ENCODE peak calls at places on chromosomes 4 and X, in four cellular contexts. W, L, F and P are unnamed samples. For H3K79me2, the result is how much of the 10 kb centered on the place peaks cover.

GRCh38 chr4:11543710-11544109 is 115.0 kb upstream of the HS3ST1 start:
- DNase-seq in W (no peak), L (no peak), F (no peak), P (no peak)

GRCh38 chr4:35166437-35166836 is 1077.9 kb downstream of the ARAP2 start:
- DNase-seq in W (no peak), L (no peak), F (no peak), P (no peak)

GRCh38 chr4:25351777-25352421 is 25.2 kb upstream of the ANAPC4 start:
- DNase-seq in F (no peak), L (no peak), W (no peak), P (no peak)

GRCh38 chr4:109027016-109027500 is 264.2 kb upstream of the ETNPPL start:
- DNase-seq in W (no peak), F (no peak), L (peak), P (no peak)

GRCh38 chr4:6746721-6747689 is 31.0 kb downstream of the BLOC1S4 start:
- DNase-seq in L (no peak), W (no peak), F (no peak), P (no peak)

GRCh38 chr4:13559414-13559813 is 15.1 kb upstream of the NKX3-2 start:
- DNase-seq in L (no peak), W (no peak), F (no peak), P (no peak)

GRCh38 chr4:33062155-33062554 is 2342.0 kb downstream of the PCDH7 start:
- DNase-seq in L (no peak), F (no peak), W (no peak), P (no peak)

GRCh38 chr4:541271-541670 is 34.8 kb downstream of the TMEM271 start:
- DNase-seq in F (no peak), W (no peak), L (no peak), P (no peak)

GRCh38 chr4:79757580-79757979 is 315.4 kb downstream of the ANTXR2 start:
- DNase-seq in W (no peak), L (no peak), F (no peak), P (no peak)

GRCh38 chrX:17700976-17701375 is 36.3 kb upstream of the SCML1 start:
- DNase-seq in F (no peak), W (no peak), L (no peak), P (no peak)

GRCh38 chrX:21738145-21738949 is 19.6 kb downstream of the SMPX start:
- DNase-seq in F (no peak), L (no peak), W (no peak), P (no peak)

GRCh38 chrX:769796-770195 is 139.2 kb downstream of the SHOX start:
- DNase-seq in F (no peak), L (no peak), W (no peak), P (no peak)

DNA sequence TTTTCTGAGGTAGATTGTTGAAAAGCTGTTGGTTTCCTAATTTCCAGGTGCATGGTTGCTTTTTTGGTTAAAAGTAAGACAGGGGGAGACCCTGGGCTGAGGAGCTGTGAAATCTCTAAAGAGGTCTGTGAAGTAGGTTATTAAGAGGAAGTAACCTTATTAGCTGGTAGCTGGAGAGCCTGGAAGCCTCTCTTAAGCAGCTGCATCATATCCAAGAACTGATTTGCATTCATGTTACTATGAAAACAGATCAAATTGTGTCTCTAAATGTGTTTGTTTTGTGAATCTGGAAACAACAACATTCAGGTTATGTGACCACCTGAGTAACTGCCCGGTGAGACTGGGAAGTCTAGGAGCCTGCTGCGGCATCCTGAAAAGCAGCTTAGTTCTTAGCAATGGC is 54.1 kb downstream of the ARHGAP10 start:
- DNase-seq in F (no peak), W (no peak), L (no peak), P (no peak)
- H3K79me2 ChIP-seq in F (half or more), W (half or more), L (under half), P (under half)

GRCh38 chr4:152462047-152462446 is 73.8 kb downstream of the FBXW7 start:
- DNase-seq in F (peak), L (no peak), W (no peak), P (peak)

GRCh38 chr4:152463562-152463961 is 72.3 kb downstream of the FBXW7 start:
- DNase-seq in L (no peak), W (no peak), F (no peak), P (no peak)

GRCh38 chr4:152460488-152460887 is 75.4 kb downstream of the FBXW7 start:
- DNase-seq in L (no peak), W (no peak), F (peak), P (peak)

GRCh38 chr4:152462715-152463114 is 73.2 kb downstream of the FBXW7 start:
- DNase-seq in L (no peak), F (no peak), W (no peak), P (no peak)

DNA sequence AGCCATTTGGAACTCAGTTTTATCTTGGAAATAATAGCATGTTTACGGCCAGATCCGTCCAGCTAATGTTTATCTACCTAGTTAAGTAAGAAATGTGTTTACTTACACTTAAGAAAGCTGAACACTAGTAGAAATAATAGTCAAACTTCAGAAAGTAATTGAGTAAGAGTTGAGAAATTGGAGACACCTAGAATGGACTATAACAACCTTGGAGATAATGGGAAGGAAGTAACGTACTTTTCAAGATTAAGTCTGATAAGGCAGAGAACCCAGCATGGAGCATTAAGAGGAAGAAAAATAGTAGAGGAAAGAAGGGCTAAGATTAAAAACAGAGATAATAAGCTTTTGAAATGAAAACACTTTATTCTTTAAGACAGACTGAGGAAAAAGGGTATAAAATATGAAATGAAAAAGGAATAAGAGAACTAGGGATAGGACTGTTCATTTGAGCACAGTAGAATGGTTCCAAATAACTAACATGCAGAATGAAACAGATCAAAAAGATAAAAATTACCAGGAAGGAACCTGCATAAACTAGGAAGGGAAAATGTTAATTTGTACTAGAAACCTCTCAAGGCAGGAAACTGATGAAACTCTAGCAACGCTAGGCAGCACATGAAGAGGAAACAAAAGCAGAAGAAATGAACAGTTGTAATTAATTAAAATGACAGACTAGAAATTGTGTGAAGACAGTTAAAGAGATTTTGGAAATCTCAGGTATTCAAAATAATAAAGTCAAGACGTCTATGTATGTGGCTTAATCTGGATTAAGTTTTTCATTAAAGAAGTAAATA is 71.7 kb downstream of the FBXW7 start:
- DNase-seq in W (no peak), L (no peak), F (no peak), P (no peak)
- TF ChIP-seq SMC3 in W (no peak), L (no peak), F (no peak), P (no peak)

DNA sequence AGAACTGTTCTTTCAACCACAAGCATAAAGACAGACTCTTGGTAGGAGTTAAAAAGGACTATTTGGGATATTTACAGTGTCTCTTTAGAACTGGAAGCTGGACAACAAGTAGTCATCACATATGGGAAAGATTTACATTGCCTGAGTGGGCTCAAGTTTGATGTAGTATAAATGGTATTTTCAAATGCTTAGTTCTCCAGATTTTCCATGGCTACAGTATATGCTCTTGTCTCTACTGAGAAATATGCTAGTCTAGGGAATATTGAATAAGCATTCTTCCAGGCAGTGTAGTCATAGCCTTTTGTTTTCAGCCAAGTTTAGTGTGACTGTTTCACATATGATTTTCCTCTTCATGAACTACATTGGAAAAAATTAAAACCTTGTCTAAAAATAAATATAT is 315.6 kb downstream of the ARHGAP24 start:
- DNase-seq in W (no peak), L (no peak), F (no peak), P (no peak)
- H3K79me2 ChIP-seq in W (under half), L (under half), F (under half), P (under half)

GRCh38 chrX:129015381-129015780 is 507.9 kb downstream of the SMARCA1 start:
- DNase-seq in F (no peak), L (no peak), W (no peak), P (no peak)
- TF ChIP-seq SMC3 in F (no peak), L (no peak), W (no peak), P (no peak)

GRCh38 chrX:37357436-37357835 is 8.3 kb downstream of the PRRG1 start:
- DNase-seq in F (no peak), W (no peak), L (no peak), P (no peak)
- H3K79me2 ChIP-seq in F (under half), W (under half), L (under half), P (half or more)

GRCh38 chr4:89703831-89704230 is 133.1 kb downstream of the SNCA start:
- DNase-seq in W (no peak), F (no peak), L (no peak), P (no peak)

GRCh38 chr4:89704651-89705395 is 132.1 kb downstream of the SNCA start:
- DNase-seq in F (no peak), W (no peak), L (no peak), P (no peak)

GRCh38 chr4:89707467-89707866 is 129.5 kb downstream of the SNCA start:
- DNase-seq in F (no peak), L (no peak), W (no peak), P (no peak)

GRCh38 chr4:89712141-89712540 is 124.8 kb downstream of the SNCA start:
- DNase-seq in W (peak), L (no peak), F (no peak), P (no peak)

GRCh38 chr4:89708903-89709361 is 128.0 kb downstream of the SNCA start:
- DNase-seq in W (no peak), L (no peak), F (no peak), P (no peak)
- TF ChIP-seq SMC3 in W (no peak), L (no peak), F (no peak), P (no peak)

GRCh38 chr4:110159544-110159943 is 38.9 kb downstream of the ELOVL6 start:
- DNase-seq in W (no peak), F (no peak), L (no peak), P (no peak)

GRCh38 chr4:110156442-110156841 is 42.0 kb downstream of the ELOVL6 start:
- DNase-seq in L (no peak), F (no peak), W (no peak), P (no peak)

GRCh38 chr4:110154586-110154985 is 43.8 kb downstream of the ELOVL6 start:
- DNase-seq in F (no peak), L (no peak), W (no peak), P (no peak)

GRCh38 chr4:110155632-110156031 is 42.8 kb downstream of the ELOVL6 start:
- DNase-seq in L (no peak), F (no peak), W (no peak), P (no peak)

GRCh38 chr4:110157580-110157979 is 40.8 kb downstream of the ELOVL6 start:
- DNase-seq in W (no peak), L (no peak), F (no peak), P (no peak)
- H3K79me2 ChIP-seq in W (under half), L (under half), F (under half), P (under half)